ENCODE peak calls at places on chromosomes 2 and 18, in four cellular contexts. R is gastrocnemius medialis, J is HuH-7.5, C is NCI-H1092. L is an unnamed sample.

GRCh38 chr2:189161894-189162293 is 17.7 kb downstream of the COL5A2 start:
- DNase-seq in J (no peak), C (no peak), R (no peak), L (no peak)

GRCh38 chr18:61333271-61333745 is at the start of gene CDH20:
- DNase-seq in C (no peak), J (no peak), R (no peak), L (no peak)

GRCh38 chr18:55491606-55492005 is 96.4 kb downstream of the TCF4 start:
- DNase-seq in R (no peak), C (no peak), J (no peak), L (no peak)

GRCh38 chr2:118246726-118247125 is 158.5 kb downstream of the INSIG2 start:
- DNase-seq in C (no peak), R (peak), J (no peak), L (no peak)

GRCh38 chr2:209426432-209426831 is 2.6 kb downstream of the MAP2 start:
- DNase-seq in C (peak), J (no peak), R (no peak), L (peak)

GRCh38 chr18:52242711-52243110 is 97.3 kb upstream of the DCC start:
- DNase-seq in J (no peak), C (no peak), R (no peak), L (no peak)

GRCh38 chr2:219402665-219403515 is 15.2 kb upstream of the DNPEP start:
- DNase-seq in C (peak), R (peak), J (peak), L (peak)

GRCh38 chr2:177396630-177397460 is 4.3 kb downstream of the AGPS start:
- DNase-seq in C (no peak), J (no peak), R (no peak), L (peak)

GRCh38 chr2:1647417-1648240 is 96.7 kb downstream of the PXDN start:
- DNase-seq in C (no peak), R (no peak), J (no peak), L (no peak)

GRCh38 chr2:1546023-1546591 is 132.8 kb downstream of the TPO start:
- DNase-seq in C (no peak), J (peak), R (no peak), L (no peak)

GRCh38 chr2:205580591-205580990 is 101.7 kb upstream of the NRP2 start:
- DNase-seq in C (no peak), R (no peak), J (no peak), L (no peak)

GRCh38 chr18:68220458-68220857 is 494.4 kb downstream of the TMX3 start:
- DNase-seq in J (no peak), R (no peak), C (no peak), L (no peak)

GRCh38 chr2:127143851-127144782 is 37.2 kb upstream of the BIN1 start:
- DNase-seq in J (no peak), C (no peak), R (no peak), L (no peak)

GRCh38 chr2:66440692-66441091 is 5.8 kb downstream of the MEIS1 start:
- DNase-seq in R (no peak), C (no peak), J (no peak), L (no peak)

GRCh38 chr2:100653449-100654045 is 90.8 kb downstream of the PDCL3 start:
- DNase-seq in C (no peak), R (no peak), J (no peak), L (no peak)

GRCh38 chr2:205811387-205811786 is 129.1 kb downstream of the NRP2 start:
- DNase-seq in R (no peak), C (no peak), J (no peak), L (no peak)

GRCh38 chr18:61635901-61636528 is 256.8 kb downstream of the RNF152 start:
- DNase-seq in J (no peak), C (peak), R (no peak), L (peak)

GRCh38 chr2:86241611-86242010 is 42.4 kb downstream of the MRPL35 start:
- DNase-seq in J (no peak), C (no peak), R (no peak), L (no peak)

GRCh38 chr2:126932966-126933555 is 34.4 kb downstream of the TEX51 start:
- DNase-seq in C (no peak), J (no peak), R (no peak), L (peak)

GRCh38 chr2:63853527-63854310 is 12.0 kb downstream of the UGP2 start:
- DNase-seq in R (no peak), J (no peak), C (no peak), L (no peak)

GRCh38 chr2:173124441-173124840 is 48.8 kb downstream of the MAP3K20 start:
- DNase-seq in R (no peak), J (no peak), C (no peak), L (no peak)

GRCh38 chr2:168192143-168192785 is 55.1 kb downstream of the STK39 start:
- DNase-seq in J (no peak), R (no peak), C (no peak), L (no peak)

L was measured in DMS 273 treated with DMSO at 0.1 percent for 48 hours.